ENCODE peak calls at places on chromosomes 5 and 9, in eight cellular contexts. One of them, this sample, is unnamed.

GRCh38 chr9:38423939-38424843 is at the start of gene IGFBPL1:
- DNase-seq in dermis microvascular lymphatic vessel endothelial cell: peak; percentile 46
- DNase-seq in GM12891: peak; percentile 36
- DNase-seq in tibial nerve: no peak
- DNase-seq in stimulated activated CD4-positive, alpha-beta T cell treated with anti-CD3 and anti-CD28 coated beads, Interleukin-4, amount 100 ng/mL, for 4 hours: peak; percentile 10
- DNase-seq in Panc1: no peak
- DNase-seq in midbrain: no peak
- DNase-seq in amniotic stem cell: no peak
- DNase-seq in this sample: no peak

GRCh38 chr9:98971168-98971914 is 27.6 kb downstream of the COL15A1 start:
- DNase-seq in tibial nerve: no peak
- DNase-seq in Panc1: no peak
- DNase-seq in stimulated activated CD4-positive, alpha-beta T cell treated with anti-CD3 and anti-CD28 coated beads, Interleukin-4, amount 100 ng/mL, for 4 hours: no peak
- DNase-seq in amniotic stem cell: peak; percentile 20
- DNase-seq in midbrain: peak; percentile 53
- DNase-seq in dermis microvascular lymphatic vessel endothelial cell: no peak
- DNase-seq in GM12891: no peak
- DNase-seq in this sample: no peak

GRCh38 chr9:113581865-113582697 is 118.6 kb downstream of the RGS3 start:
- DNase-seq in Panc1: no peak
- DNase-seq in midbrain: peak; percentile 72
- DNase-seq in tibial nerve: peak; percentile 51
- DNase-seq in GM12891: peak; percentile 84
- DNase-seq in dermis microvascular lymphatic vessel endothelial cell: peak; percentile 71
- DNase-seq in stimulated activated CD4-positive, alpha-beta T cell treated with anti-CD3 and anti-CD28 coated beads, Interleukin-4, amount 100 ng/mL, for 4 hours: peak; percentile 51
- DNase-seq in amniotic stem cell: no peak
- DNase-seq in this sample: no peak

GRCh38 chr5:154365823-154366222 is 80.0 kb upstream of the SAP30L start:
- DNase-seq in tibial nerve: no peak
- DNase-seq in amniotic stem cell: no peak
- DNase-seq in GM12891: no peak
- DNase-seq in dermis microvascular lymphatic vessel endothelial cell: peak; percentile 62
- DNase-seq in midbrain: no peak
- DNase-seq in Panc1: no peak
- DNase-seq in stimulated activated CD4-positive, alpha-beta T cell treated with anti-CD3 and anti-CD28 coated beads, Interleukin-4, amount 100 ng/mL, for 4 hours: no peak
- DNase-seq in this sample: no peak

GRCh38 chr9:112496074-112496722 is 9.6 kb downstream of the KIAA1958 start:
- DNase-seq in GM12891: no peak
- DNase-seq in midbrain: no peak
- DNase-seq in amniotic stem cell: no peak
- DNase-seq in stimulated activated CD4-positive, alpha-beta T cell treated with anti-CD3 and anti-CD28 coated beads, Interleukin-4, amount 100 ng/mL, for 4 hours: no peak
- DNase-seq in dermis microvascular lymphatic vessel endothelial cell: no peak
- DNase-seq in Panc1: no peak
- DNase-seq in tibial nerve: no peak
- DNase-seq in this sample: no peak

GRCh38 chr5:21807953-21808352 is 1045.2 kb downstream of the CDH12 start:
- DNase-seq in GM12891: no peak
- DNase-seq in Panc1: no peak
- DNase-seq in amniotic stem cell: no peak
- DNase-seq in tibial nerve: no peak
- DNase-seq in midbrain: no peak
- DNase-seq in dermis microvascular lymphatic vessel endothelial cell: no peak
- DNase-seq in stimulated activated CD4-positive, alpha-beta T cell treated with anti-CD3 and anti-CD28 coated beads, Interleukin-4, amount 100 ng/mL, for 4 hours: no peak
- DNase-seq in this sample: no peak

GRCh38 chr5:161382702-161383101 is 163.8 kb downstream of the GABRB2 start:
- DNase-seq in tibial nerve: no peak
- DNase-seq in amniotic stem cell: no peak
- DNase-seq in GM12891: no peak
- DNase-seq in Panc1: no peak
- DNase-seq in dermis microvascular lymphatic vessel endothelial cell: no peak
- DNase-seq in stimulated activated CD4-positive, alpha-beta T cell treated with anti-CD3 and anti-CD28 coated beads, Interleukin-4, amount 100 ng/mL, for 4 hours: no peak
- DNase-seq in midbrain: no peak
- DNase-seq in this sample: no peak

GRCh38 chr5:88661870-88662207 is 221.1 kb downstream of the MEF2C start:
- DNase-seq in Panc1: no peak
- DNase-seq in tibial nerve: no peak
- DNase-seq in amniotic stem cell: no peak
- DNase-seq in stimulated activated CD4-positive, alpha-beta T cell treated with anti-CD3 and anti-CD28 coated beads, Interleukin-4, amount 100 ng/mL, for 4 hours: no peak
- DNase-seq in midbrain: no peak
- DNase-seq in dermis microvascular lymphatic vessel endothelial cell: no peak
- DNase-seq in GM12891: no peak
- DNase-seq in this sample: no peak

GRCh38 chr9:105259731-105260612 is 15.5 kb downstream of the SLC44A1 start:
- DNase-seq in stimulated activated CD4-positive, alpha-beta T cell treated with anti-CD3 and anti-CD28 coated beads, Interleukin-4, amount 100 ng/mL, for 4 hours: no peak
- DNase-seq in midbrain: no peak
- DNase-seq in dermis microvascular lymphatic vessel endothelial cell: no peak
- DNase-seq in amniotic stem cell: no peak
- DNase-seq in Panc1: no peak
- DNase-seq in tibial nerve: no peak
- DNase-seq in GM12891: no peak
- DNase-seq in this sample: no peak

GRCh38 chr5:135234242-135235000 is 164.6 kb downstream of the MACROH2A1 start:
- DNase-seq in stimulated activated CD4-positive, alpha-beta T cell treated with anti-CD3 and anti-CD28 coated beads, Interleukin-4, amount 100 ng/mL, for 4 hours: no peak
- DNase-seq in amniotic stem cell: no peak
- DNase-seq in Panc1: no peak
- DNase-seq in midbrain: no peak
- DNase-seq in dermis microvascular lymphatic vessel endothelial cell: no peak
- DNase-seq in tibial nerve: no peak
- DNase-seq in GM12891: no peak
- DNase-seq in this sample: no peak

GRCh38 chr5:4130819-4131218 is 535.2 kb downstream of the IRX1 start:
- DNase-seq in stimulated activated CD4-positive, alpha-beta T cell treated with anti-CD3 and anti-CD28 coated beads, Interleukin-4, amount 100 ng/mL, for 4 hours: no peak
- DNase-seq in midbrain: no peak
- DNase-seq in tibial nerve: no peak
- DNase-seq in Panc1: no peak
- DNase-seq in dermis microvascular lymphatic vessel endothelial cell: no peak
- DNase-seq in amniotic stem cell: no peak
- DNase-seq in GM12891: no peak
- DNase-seq in this sample: no peak

GRCh38 chr5:89934069-89934468 is 475.5 kb downstream of the CETN3 start:
- DNase-seq in stimulated activated CD4-positive, alpha-beta T cell treated with anti-CD3 and anti-CD28 coated beads, Interleukin-4, amount 100 ng/mL, for 4 hours: no peak
- DNase-seq in GM12891: no peak
- DNase-seq in dermis microvascular lymphatic vessel endothelial cell: no peak
- DNase-seq in amniotic stem cell: no peak
- DNase-seq in midbrain: no peak
- DNase-seq in Panc1: no peak
- DNase-seq in tibial nerve: no peak
- DNase-seq in this sample: no peak

GRCh38 chr5:170112876-170113516 is 7.3 kb downstream of the FOXI1 start:
- DNase-seq in dermis microvascular lymphatic vessel endothelial cell: no peak
- DNase-seq in GM12891: no peak
- DNase-seq in tibial nerve: no peak
- DNase-seq in midbrain: no peak
- DNase-seq in amniotic stem cell: no peak
- DNase-seq in stimulated activated CD4-positive, alpha-beta T cell treated with anti-CD3 and anti-CD28 coated beads, Interleukin-4, amount 100 ng/mL, for 4 hours: no peak
- DNase-seq in Panc1: no peak
- DNase-seq in this sample: no peak

GRCh38 chr5:62001640-62002039 is 304.4 kb upstream of the KIF2A start:
- DNase-seq in tibial nerve: no peak
- DNase-seq in stimulated activated CD4-positive, alpha-beta T cell treated with anti-CD3 and anti-CD28 coated beads, Interleukin-4, amount 100 ng/mL, for 4 hours: no peak
- DNase-seq in amniotic stem cell: no peak
- DNase-seq in dermis microvascular lymphatic vessel endothelial cell: no peak
- DNase-seq in GM12891: no peak
- DNase-seq in midbrain: no peak
- DNase-seq in Panc1: no peak
- DNase-seq in this sample: no peak